ENCODE peak calls at places on chromosomes 6 and 20, in five cellular contexts. F is heart left ventricle, Z is DMS153, X is mammary epithelial cell, C is substantia nigra. E is an unnamed sample.

GRCh38 chr6:119428647-119429046 is 79.1 kb upstream of the MAN1A1 start:
- DNase-seq in F (no peak), Z (no peak), X (no peak), C (no peak), E (no peak)

GRCh38 chr6:125597411-125598253 is 151.8 kb upstream of the HEY2 start:
- DNase-seq in F (peak; percentile 65), Z (peak; percentile 87), X (no peak), C (no peak), E (no peak)

GRCh38 chr6:14759976-14760672 is 485.7 kb upstream of the JARID2 start:
- DNase-seq in F (no peak), Z (no peak), X (no peak), C (no peak), E (no peak)

GRCh38 chr6:167663784-167664432 is 162.8 kb upstream of the AFDN start:
- DNase-seq in F (no peak), Z (no peak), X (no peak), C (no peak), E (no peak)

GRCh38 chr6:149864578-149865535 is 698 bp upstream of the LRP11 start:
- DNase-seq in F (no peak), Z (peak; percentile 38), X (peak; percentile 52), C (peak; percentile 72), E (peak; percentile 74)

GRCh38 chr6:14841901-14842421 is 403.9 kb upstream of the JARID2 start:
- DNase-seq in F (no peak), Z (no peak), X (peak; percentile 39), C (no peak), E (peak; percentile 86)

GRCh38 chr6:163335671-163336545 is 78.6 kb upstream of the QKI start:
- DNase-seq in F (peak; percentile 90), Z (no peak), X (no peak), C (no peak), E (no peak)

GRCh38 chr20:63534831-63535651 is 2.1 kb downstream of the PTK6 start:
- DNase-seq in F (peak; percentile 64), Z (no peak), X (no peak), C (no peak), E (no peak)

GRCh38 chr6:324729-325125 is 32.4 kb downstream of the DUSP22 start:
- DNase-seq in F (no peak), Z (no peak), X (no peak), C (no peak), E (no peak)

GRCh38 chr6:144805049-144805448 is 519.9 kb downstream of the UTRN start:
- DNase-seq in F (no peak), Z (no peak), X (no peak), C (no peak), E (no peak)

GRCh38 chr6:33906413-33906812 is 102.6 kb upstream of the MLN start:
- DNase-seq in F (no peak), Z (peak; percentile 12), X (no peak), C (no peak), E (no peak)

GRCh38 chr20:9054176-9054575 is 14.7 kb upstream of the PLCB4 start:
- DNase-seq in F (no peak), Z (no peak), X (no peak), C (no peak), E (peak; percentile 29)

E was measured in GM03348.